ENCODE peak calls at places on chromosomes 16 and 17, in nine cellular contexts. V is adrenal gland; S is ovary; C is OCI-LY7; X is CD4-positive, CD25-positive, alpha-beta regulatory T cell; K is AG04450; N is breast epithelium; Y is HepG2; W is fibroblast of the aortic adventitia. B is an unnamed sample.

GRCh38 chr17:8079291-8080207 is 8.0 kb downstream of the ALOX12B start:
- DNase-seq in V (peak), S (peak), C (peak), X (peak), K (no peak), N (no peak), Y (peak), W (peak), B (no peak)

GRCh38 chr16:24668481-24669001 is 60.9 kb upstream of the TNRC6A start:
- DNase-seq in V (peak), S (no peak), C (no peak), X (no peak), K (no peak), N (no peak), Y (no peak), W (peak), B (no peak)

GRCh38 chr17:44279586-44280344 is 11.8 kb upstream of the SLC4A1 start:
- DNase-seq in V (peak), S (peak), C (peak), X (no peak), K (peak), N (peak), Y (peak), W (peak), B (peak)

GRCh38 chr16:72021043-72021442 is 12.5 kb downstream of the DHODH start:
- DNase-seq in V (no peak), S (no peak), C (no peak), X (no peak), K (no peak), N (no peak), Y (no peak), W (no peak), B (no peak)

GRCh38 chr17:4771519-4772234 is at the start of gene TM4SF5:
- DNase-seq in V (no peak), S (no peak), C (no peak), X (no peak), K (no peak), N (no peak), Y (peak), W (no peak), B (no peak)

GRCh38 chr17:75808905-75809621 is 24.5 kb downstream of the UNK start:
- DNase-seq in V (peak), S (no peak), C (no peak), X (no peak), K (no peak), N (peak), Y (no peak), W (peak), B (no peak)

GRCh38 chr17:44115585-44116415 is 7.6 kb downstream of the HDAC5 start:
- DNase-seq in V (no peak), S (peak), C (no peak), X (no peak), K (no peak), N (no peak), Y (no peak), W (peak), B (no peak)

GRCh38 chr17:13601317-13601775 is 383 bp downstream of the HS3ST3A1 start:
- DNase-seq in V (no peak), S (no peak), C (no peak), X (no peak), K (no peak), N (no peak), Y (no peak), W (no peak), B (no peak)

GRCh38 chr16:58734459-58734787 is 307 bp upstream of the GOT2 start:
- DNase-seq in V (no peak), S (no peak), C (no peak), X (no peak), K (no peak), N (no peak), Y (no peak), W (no peak), B (no peak)

GRCh38 chr16:19167710-19168172 is 299 bp upstream of the SYT17 start:
- DNase-seq in V (peak), S (peak), C (peak), X (no peak), K (no peak), N (peak), Y (peak), W (peak), B (no peak)

GRCh38 chr16:22670551-22670970 is 143.4 kb upstream of the HS3ST2 start:
- DNase-seq in V (peak), S (no peak), C (peak), X (no peak), K (no peak), N (no peak), Y (peak), W (no peak), B (no peak)

GRCh38 chr16:53664724-53665345 is 38.8 kb downstream of the RPGRIP1L start:
- DNase-seq in V (no peak), S (no peak), C (no peak), X (no peak), K (peak), N (peak), Y (no peak), W (peak), B (peak)

GRCh38 chr17:56835259-56835575 is 1.3 kb downstream of the DGKE start:
- DNase-seq in V (no peak), S (no peak), C (no peak), X (no peak), K (no peak), N (no peak), Y (no peak), W (no peak), B (no peak)

GRCh38 chr16:35391328-35391727 is 1931.9 kb downstream of the TP53TG3F start:
- DNase-seq in V (peak), S (no peak), C (peak), X (no peak), K (no peak), N (no peak), Y (peak), W (peak), B (peak)

GRCh38 chr17:75807861-75808260 is 23.3 kb downstream of the UNK start:
- DNase-seq in V (no peak), S (peak), C (no peak), X (no peak), K (no peak), N (no peak), Y (no peak), W (no peak), B (no peak)

GRCh38 chr16:23706439-23706838 is 6.6 kb downstream of the ERN2 start:
- DNase-seq in V (no peak), S (no peak), C (no peak), X (no peak), K (no peak), N (no peak), Y (no peak), W (no peak), B (no peak)

GRCh38 chr17:7590743-7591142 is 849 bp upstream of the SOX15 start:
- DNase-seq in V (peak), S (no peak), C (no peak), X (no peak), K (no peak), N (no peak), Y (no peak), W (peak), B (no peak)

GRCh38 chr16:58814348-58814801 is 80.3 kb upstream of the GOT2 start:
- DNase-seq in V (peak), S (peak), C (peak), X (no peak), K (peak), N (no peak), Y (peak), W (peak), B (peak)

GRCh38 chr16:9895817-9896216 is 286.4 kb downstream of the GRIN2A start:
- DNase-seq in V (no peak), S (no peak), C (no peak), X (no peak), K (no peak), N (no peak), Y (no peak), W (no peak), B (no peak)

GRCh38 chr17:39548494-39548893 is 59.2 kb downstream of the NEUROD2 start:
- DNase-seq in V (peak), S (no peak), C (no peak), X (no peak), K (no peak), N (no peak), Y (no peak), W (peak), B (no peak)

GRCh38 chr17:78231991-78232759 is 744 bp downstream of the TMEM235 start:
- DNase-seq in V (no peak), S (no peak), C (no peak), X (no peak), K (no peak), N (no peak), Y (no peak), W (no peak), B (no peak)

GRCh38 chr16:2095315-2095853 is 40.3 kb downstream of the PKD1 start:
- DNase-seq in V (no peak), S (no peak), C (no peak), X (no peak), K (no peak), N (no peak), Y (no peak), W (no peak), B (no peak)

GRCh38 chr16:87818533-87819161 is 50.7 kb downstream of the SLC7A5 start:
- DNase-seq in V (no peak), S (no peak), C (no peak), X (no peak), K (no peak), N (no peak), Y (no peak), W (no peak), B (no peak)

GRCh38 chr16:26526633-26527032 is 540.1 kb upstream of the C16orf82 start:
- DNase-seq in V (no peak), S (no peak), C (no peak), X (no peak), K (no peak), N (no peak), Y (no peak), W (no peak), B (no peak)

GRCh38 chr17:80866050-80866793 is 125.4 kb upstream of the CHMP6 start:
- DNase-seq in V (peak), S (peak), C (peak), X (peak), K (peak), N (peak), Y (peak), W (peak), B (no peak)

GRCh38 chr17:50939542-50939794 is 73.3 kb upstream of the TOB1 start:
- DNase-seq in V (no peak), S (peak), C (no peak), X (no peak), K (no peak), N (no peak), Y (no peak), W (no peak), B (no peak)

GRCh38 chr16:72199938-72200337 is 28.0 kb upstream of the PMFBP1 start:
- DNase-seq in V (peak), S (no peak), C (no peak), X (no peak), K (no peak), N (no peak), Y (no peak), W (no peak), B (no peak)

GRCh38 chr17:39738568-39738901 is 797 bp downstream of the GRB7 start:
- DNase-seq in V (no peak), S (no peak), C (no peak), X (peak), K (no peak), N (peak), Y (peak), W (no peak), B (no peak)

GRCh38 chr16:7083086-7083485 is 249.6 kb upstream of the RBFOX1 start:
- DNase-seq in V (no peak), S (no peak), C (no peak), X (no peak), K (no peak), N (no peak), Y (no peak), W (no peak), B (no peak)

GRCh38 chr17:7046127-7046724 is 2.3 kb upstream of the SLC16A11 start:
- DNase-seq in V (peak), S (peak), C (no peak), X (peak), K (no peak), N (peak), Y (peak), W (no peak), B (no peak)

GRCh38 chr17:38921756-38922411 is 3.5 kb upstream of the LASP1NB start:
- DNase-seq in V (peak), S (no peak), C (no peak), X (no peak), K (no peak), N (peak), Y (no peak), W (no peak), B (no peak)

GRCh38 chr17:50128441-50129302 is 1.3 kb downstream of the SAMD14 start:
- DNase-seq in V (no peak), S (no peak), C (no peak), X (no peak), K (no peak), N (no peak), Y (no peak), W (no peak), B (no peak)

GRCh38 chr17:44900894-44901293 is 1.6 kb upstream of the EFTUD2 start:
- DNase-seq in V (peak), S (no peak), C (no peak), X (no peak), K (peak), N (no peak), Y (no peak), W (peak), B (no peak)

GRCh38 chr17:4617090-4617489 is 24.4 kb downstream of the ALOX15 start:
- DNase-seq in V (no peak), S (no peak), C (no peak), X (no peak), K (no peak), N (no peak), Y (no peak), W (no peak), B (no peak)

GRCh38 chr16:20566864-20567263 is 9.3 kb downstream of the ACSM2B start:
- DNase-seq in V (no peak), S (no peak), C (no peak), X (no peak), K (no peak), N (no peak), Y (no peak), W (no peak), B (no peak)

GRCh38 chr17:77364941-77365583 is 224.3 kb downstream of the SEC14L1 start:
- DNase-seq in V (no peak), S (no peak), C (no peak), X (no peak), K (no peak), N (no peak), Y (no peak), W (no peak), B (no peak)

GRCh38 chr17:28716740-28717577 is 709 bp downstream of the RAB34 start:
- DNase-seq in V (no peak), S (peak), C (no peak), X (no peak), K (no peak), N (no peak), Y (no peak), W (peak), B (no peak)
- H3K4me3 ChIP-seq in V (peak), S (peak), C (no peak), X (no peak), K (peak), N (peak), Y (no peak), W (peak), B (peak)

GRCh38 chr17:73201215-73202069 is 8.6 kb downstream of the COG1 start:
- DNase-seq in V (peak), S (peak), C (no peak), X (no peak), K (no peak), N (no peak), Y (peak), W (no peak), B (no peak)
- H3K4me3 ChIP-seq in V (no peak), S (no peak), C (no peak), X (no peak), K (no peak), N (no peak), Y (no peak), W (no peak), B (no peak)

GRCh38 chr16:88977028-88977844 is at the start of gene CBFA2T3:
- DNase-seq in V (peak), S (peak), C (peak), X (no peak), K (no peak), N (peak), Y (no peak), W (no peak), B (no peak)
- H3K4me3 ChIP-seq in V (no peak), S (no peak), C (peak), X (no peak), K (no peak), N (peak), Y (no peak), W (no peak), B (no peak)

GRCh38 chr17:41530062-41531048 is 2.2 kb upstream of the KRT19 start:
- DNase-seq in V (peak), S (no peak), C (no peak), X (no peak), K (peak), N (no peak), Y (peak), W (peak), B (peak)

GRCh38 chr17:41529491-41529915 is 1.4 kb upstream of the KRT19 start:
- DNase-seq in V (no peak), S (no peak), C (no peak), X (no peak), K (no peak), N (no peak), Y (no peak), W (no peak), B (no peak)

GRCh38 chr17:41524261-41524660 is 3.8 kb downstream of the KRT19 start:
- DNase-seq in V (no peak), S (no peak), C (no peak), X (no peak), K (no peak), N (no peak), Y (no peak), W (no peak), B (no peak)

GRCh38 chr17:41528959-41529353 is 848 bp upstream of the KRT19 start:
- DNase-seq in V (no peak), S (no peak), C (no peak), X (no peak), K (no peak), N (no peak), Y (no peak), W (no peak), B (no peak)

GRCh38 chr17:41527076-41528023 is 758 bp downstream of the KRT19 start:
- DNase-seq in V (peak), S (peak), C (no peak), X (no peak), K (no peak), N (no peak), Y (no peak), W (no peak), B (no peak)
- H3K4me3 ChIP-seq in V (no peak), S (peak), C (no peak), X (no peak), K (peak), N (peak), Y (peak), W (peak), B (peak)

GRCh38 chr17:15263206-15263579 is 1.9 kb downstream of the PMP22 start:
- DNase-seq in V (peak), S (peak), C (no peak), X (no peak), K (peak), N (peak), Y (no peak), W (peak), B (no peak)
- H3K4me3 ChIP-seq in V (peak), S (peak), C (no peak), X (no peak), K (peak), N (peak), Y (peak), W (peak), B (peak)

GRCh38 chr17:72774251-72774650 is 318.2 kb downstream of the SLC39A11 start:
- DNase-seq in V (no peak), S (no peak), C (no peak), X (no peak), K (no peak), N (no peak), Y (no peak), W (no peak), B (no peak)

GRCh38 chr17:72772331-72772821 is 320.1 kb downstream of the SLC39A11 start:
- DNase-seq in V (no peak), S (no peak), C (peak), X (no peak), K (no peak), N (no peak), Y (no peak), W (no peak), B (no peak)

GRCh38 chr17:72778161-72779151 is 314.0 kb downstream of the SLC39A11 start:
- DNase-seq in V (no peak), S (no peak), C (no peak), X (no peak), K (no peak), N (no peak), Y (no peak), W (no peak), B (no peak)

GRCh38 chr17:72775237-72775636 is 317.3 kb downstream of the SLC39A11 start:
- DNase-seq in V (no peak), S (no peak), C (peak), X (no peak), K (no peak), N (no peak), Y (no peak), W (no peak), B (no peak)

DNA sequence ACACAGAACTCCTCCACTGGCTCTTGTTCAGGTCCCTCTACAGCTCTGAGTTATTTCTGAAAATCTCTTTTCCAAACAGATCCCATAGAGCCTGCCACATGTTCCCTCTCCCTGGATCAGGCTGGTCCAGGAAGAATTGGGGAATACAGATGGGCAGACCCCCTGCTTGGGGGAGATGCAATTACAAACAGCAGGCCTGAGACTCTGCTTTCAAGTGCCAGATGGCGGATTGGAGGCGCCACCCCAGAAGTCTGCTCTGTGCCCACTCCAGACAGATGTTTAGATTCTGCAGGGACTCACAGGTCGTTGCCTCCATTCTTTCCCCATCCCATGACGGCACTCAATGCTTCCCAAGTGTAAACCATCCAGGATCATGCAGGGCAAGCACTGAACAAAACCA is 316.6 kb downstream of the SLC39A11 start:
- DNase-seq in V (no peak), S (no peak), C (no peak), X (no peak), K (no peak), N (no peak), Y (no peak), W (no peak), B (no peak)
- H3K4me3 ChIP-seq in V (no peak), S (no peak), C (no peak), X (no peak), K (no peak), N (no peak), Y (no peak), W (no peak), B (no peak)

GRCh38 chr17:30924341-30924740 is 2.6 kb downstream of the ADAP2 start:
- DNase-seq in V (no peak), S (no peak), C (no peak), X (no peak), K (no peak), N (no peak), Y (no peak), W (no peak), B (no peak)

GRCh38 chr17:30922235-30922993 is 669 bp downstream of the ADAP2 start:
- DNase-seq in V (no peak), S (no peak), C (no peak), X (no peak), K (no peak), N (no peak), Y (no peak), W (no peak), B (no peak)

GRCh38 chr17:30920282-30920681 is 1.5 kb upstream of the ADAP2 start:
- DNase-seq in V (no peak), S (no peak), C (no peak), X (no peak), K (peak), N (no peak), Y (peak), W (no peak), B (no peak)

GRCh38 chr17:30920683-30921543 is 832 bp upstream of the ADAP2 start:
- DNase-seq in V (no peak), S (no peak), C (no peak), X (no peak), K (no peak), N (no peak), Y (no peak), W (no peak), B (no peak)

DNA sequence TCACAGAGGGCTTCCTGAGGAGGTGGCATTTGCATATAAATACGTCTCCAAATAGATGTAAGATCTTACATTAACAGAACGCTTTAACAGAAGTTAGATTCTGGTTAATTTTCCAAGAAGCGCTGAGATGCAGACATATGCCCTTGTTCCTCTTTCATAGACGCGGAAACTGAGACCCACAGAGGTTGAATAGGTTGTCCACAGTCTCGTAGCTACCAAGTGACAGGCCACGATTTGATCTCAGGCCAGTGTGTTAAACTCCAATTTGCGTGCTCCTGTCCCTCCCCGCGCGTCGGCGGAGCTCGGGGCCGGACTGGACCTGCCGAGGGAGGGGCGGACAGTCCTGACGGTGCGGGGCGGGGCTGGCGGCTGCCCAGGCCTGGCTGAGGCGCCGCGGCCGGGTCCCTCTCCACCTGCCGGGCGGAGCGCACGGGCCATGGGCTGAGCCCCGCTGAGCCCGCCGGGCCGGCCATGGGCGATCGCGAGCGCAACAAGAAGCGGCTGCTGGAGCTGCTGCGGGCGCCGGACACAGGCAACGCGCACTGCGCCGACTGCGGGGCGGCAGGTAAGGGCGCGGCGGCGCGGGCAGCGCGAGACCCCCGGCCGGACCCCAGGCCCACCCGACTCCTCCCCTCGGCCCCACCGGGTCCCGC is at the start of gene ADAP2:
- DNase-seq in V (peak), S (peak), C (peak), X (no peak), K (no peak), N (peak), Y (no peak), W (no peak), B (no peak)
- H3K4me3 ChIP-seq in V (peak), S (peak), C (peak), X (no peak), K (peak), N (peak), Y (peak), W (peak), B (peak)

B was measured in HFF-Myc.